ENCODE peak calls at places on chromosomes 2 and 18, in four cellular contexts. R is esophagus squamous epithelium, N is adrenal gland, X is GM12891. J is an unnamed sample.
A peak's percentile ranks its signal among the peaks of the same experiment; 100 is the strongest.

GRCh38 chr2:201419057-201419635 is 32.1 kb downstream of the TRAK2 start:
- DNase-seq in R (no peak), N (no peak), X (no peak), J (no peak)

GRCh38 chr2:216006164-216006663 is 7.1 kb downstream of the MREG start:
- DNase-seq in R (no peak), N (peak; percentile 80), X (no peak), J (peak; percentile 71)

GRCh38 chr2:154425999-154426398 is 272.5 kb upstream of the KCNJ3 start:
- DNase-seq in R (no peak), N (no peak), X (no peak), J (no peak)

GRCh38 chr2:203811491-203812221 is 55.9 kb upstream of the CTLA4 start:
- DNase-seq in R (peak; percentile 11), N (peak; percentile 86), X (no peak), J (peak; percentile 67)

GRCh38 chr2:17879913-17880274 is 1.4 kb downstream of the KCNS3 start:
- DNase-seq in R (no peak), N (no peak), X (no peak), J (no peak)

GRCh38 chr18:60259052-60259681 is 113.4 kb downstream of the MC4R start:
- DNase-seq in R (no peak), N (no peak), X (no peak), J (no peak)

GRCh38 chr18:72174972-72175649 is 369.0 kb downstream of the CBLN2 start:
- DNase-seq in R (no peak), N (no peak), X (no peak), J (no peak)

GRCh38 chr2:75162897-75163296 is 36.4 kb downstream of the TACR1 start:
- DNase-seq in R (no peak), N (peak; percentile 37), X (no peak), J (no peak)

GRCh38 chr2:53610260-53610659 is 157.3 kb upstream of the CHAC2 start:
- DNase-seq in R (no peak), N (no peak), X (no peak), J (no peak)

GRCh38 chr2:3491306-3491705 is 28.0 kb downstream of the ADI1 start:
- DNase-seq in R (no peak), N (no peak), X (no peak), J (no peak)

GRCh38 chr18:79756143-79756500 is 41.6 kb upstream of the KCNG2 start:
- DNase-seq in R (no peak), N (no peak), X (no peak), J (no peak)

GRCh38 chr2:203682688-203683130 is 23.7 kb upstream of the CD28 start:
- DNase-seq in R (no peak), N (peak; percentile 25), X (no peak), J (no peak)

GRCh38 chr2:70144443-70145167 is 46.2 kb downstream of the C2orf42 start:
- DNase-seq in R (no peak), N (no peak), X (no peak), J (no peak)

GRCh38 chr2:70143314-70144150 is 47.3 kb downstream of the C2orf42 start:
- DNase-seq in R (no peak), N (peak; percentile 78), X (no peak), J (peak; percentile 74)

GRCh38 chr2:70140978-70141753 is 49.7 kb downstream of the C2orf42 start:
- DNase-seq in R (peak; percentile 56), N (peak; percentile 73), X (peak; percentile 57), J (no peak)

GRCh38 chr2:70141754-70142589 is 48.8 kb downstream of the C2orf42 start:
- DNase-seq in R (peak; percentile 100), N (peak; percentile 77), X (no peak), J (peak; percentile 23)

GRCh38 chr2:70142590-70143313 is 48.1 kb downstream of the C2orf42 start:
- DNase-seq in R (peak; percentile 100), N (peak; percentile 99), X (peak; percentile 87), J (peak; percentile 94)
- TF ChIP-seq POLR2A in R (peak; percentile 52), N (peak; percentile 85), X (no peak), J (peak; percentile 53)

GRCh38 chr2:96739633-96740428 is at the start of gene LMAN2L:
- DNase-seq in R (peak; percentile 91), N (peak; percentile 98), X (peak; percentile 84), J (peak; percentile 92)
- TF ChIP-seq POLR2A in R (no peak), N (no peak), X (peak; percentile 63), J (peak; percentile 66)

DNA sequence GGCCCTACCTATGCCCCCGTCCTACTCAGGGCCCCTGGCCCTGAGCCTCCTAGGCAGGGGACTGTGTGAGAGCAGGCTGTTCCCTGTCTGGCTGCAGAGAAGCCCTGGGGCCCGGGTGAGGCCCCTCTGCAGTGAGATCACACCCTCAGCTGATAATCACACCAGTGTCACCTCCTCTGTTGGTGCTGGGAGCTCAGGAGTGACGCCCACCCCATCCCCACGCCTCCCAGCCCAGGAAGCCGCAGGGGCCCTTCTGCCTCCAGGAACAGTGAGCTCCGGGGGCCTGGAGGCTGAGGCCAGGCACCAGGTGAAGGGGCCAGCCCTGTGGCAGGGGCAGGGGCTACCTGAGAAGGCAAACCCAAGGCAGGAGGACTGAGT is 20.0 kb downstream of the KCNIP3 start:
- DNase-seq in R (no peak), N (no peak), X (no peak), J (peak; percentile 56)
- TF ChIP-seq POLR2A in R (no peak), N (no peak), X (no peak), J (no peak)

GRCh38 chr2:219123356-219124143 is 37.1 kb downstream of the NHEJ1 start:
- DNase-seq in R (no peak), N (no peak), X (no peak), J (no peak)

GRCh38 chr2:219125225-219125885 is 35.3 kb downstream of the NHEJ1 start:
- DNase-seq in R (no peak), N (peak; percentile 94), X (no peak), J (peak; percentile 89)

GRCh38 chr2:219125886-219126270 is 34.7 kb downstream of the NHEJ1 start:
- DNase-seq in R (no peak), N (no peak), X (no peak), J (no peak)

GRCh38 chr2:219126555-219126954 is 34.1 kb downstream of the NHEJ1 start:
- DNase-seq in R (no peak), N (no peak), X (no peak), J (no peak)

GRCh38 chr2:219124379-219125110 is 36.1 kb downstream of the NHEJ1 start:
- DNase-seq in R (no peak), N (peak; percentile 31), X (no peak), J (no peak)
- TF ChIP-seq POLR2A in R (no peak), N (no peak), X (no peak), J (no peak)

DNA sequence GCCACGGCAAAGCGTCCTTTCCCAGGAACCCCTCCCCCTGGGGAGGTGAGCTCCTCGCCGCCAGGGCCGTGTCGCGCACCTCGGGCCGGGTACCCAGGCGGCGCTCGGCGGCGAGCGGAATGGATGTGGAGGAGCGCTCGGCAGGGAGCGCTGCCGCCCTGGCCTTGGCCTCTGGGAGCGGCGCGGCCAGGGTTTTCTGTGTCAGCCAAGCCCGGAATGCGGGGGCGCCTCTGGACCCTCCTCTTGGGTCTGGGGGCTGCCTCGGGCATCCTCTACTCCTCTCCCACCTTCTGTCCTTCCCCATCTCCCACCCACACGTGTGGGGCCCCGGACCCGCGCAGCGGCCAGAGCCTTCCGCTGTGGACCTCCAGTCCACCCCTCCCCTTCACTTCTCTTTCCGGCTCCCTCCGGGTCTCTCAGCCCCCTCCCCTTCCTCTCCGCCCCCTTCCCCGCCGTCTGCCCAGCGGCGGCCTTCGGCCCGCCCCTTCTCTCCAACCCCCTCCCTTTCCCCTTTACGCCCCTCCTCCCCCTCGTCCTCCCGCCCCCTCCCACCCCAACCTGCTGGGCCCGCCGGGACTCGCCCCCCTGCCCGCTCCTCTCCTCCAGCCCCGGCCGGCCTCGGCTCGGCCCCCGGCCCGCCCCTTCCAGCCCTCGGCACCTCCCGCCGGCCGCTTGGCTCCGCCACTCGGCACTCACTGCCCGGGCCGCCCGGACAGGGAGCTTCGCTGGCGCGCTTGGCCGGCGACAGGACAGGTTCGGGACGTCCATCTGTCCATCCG is at the start of gene MERTK:
- DNase-seq in R (no peak), N (peak; percentile 94), X (peak; percentile 72), J (peak; percentile 47)
- TF ChIP-seq POLR2A in R (no peak), N (peak; percentile 94), X (no peak), J (no peak)

DNA sequence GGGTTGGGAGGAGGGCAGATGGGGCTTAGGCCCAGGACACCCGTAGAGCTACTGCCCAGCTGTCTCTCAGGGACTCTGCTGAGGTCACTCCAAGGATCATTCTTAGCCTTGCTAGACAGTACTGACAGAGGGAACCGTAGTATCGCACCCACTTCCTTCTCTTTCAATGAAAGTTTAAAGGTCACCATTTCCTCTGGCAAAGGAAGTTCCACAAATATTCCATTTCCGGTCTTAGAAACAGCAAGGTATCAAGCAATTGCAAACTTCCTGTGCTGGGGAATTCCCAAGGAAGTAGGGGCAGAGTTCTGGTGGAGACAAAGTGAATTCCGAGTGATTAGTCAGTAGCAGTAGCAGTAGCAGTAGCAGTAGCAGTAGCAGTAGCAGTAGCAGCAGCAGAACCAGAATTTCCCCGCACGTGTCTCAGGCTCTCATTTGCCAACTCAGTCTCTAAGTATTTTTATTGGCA is 24.7 kb downstream of the IL1B start:
- DNase-seq in R (no peak), N (no peak), X (no peak), J (peak; percentile 55)
- TF ChIP-seq POLR2A in R (no peak), N (no peak), X (no peak), J (no peak)

DNA sequence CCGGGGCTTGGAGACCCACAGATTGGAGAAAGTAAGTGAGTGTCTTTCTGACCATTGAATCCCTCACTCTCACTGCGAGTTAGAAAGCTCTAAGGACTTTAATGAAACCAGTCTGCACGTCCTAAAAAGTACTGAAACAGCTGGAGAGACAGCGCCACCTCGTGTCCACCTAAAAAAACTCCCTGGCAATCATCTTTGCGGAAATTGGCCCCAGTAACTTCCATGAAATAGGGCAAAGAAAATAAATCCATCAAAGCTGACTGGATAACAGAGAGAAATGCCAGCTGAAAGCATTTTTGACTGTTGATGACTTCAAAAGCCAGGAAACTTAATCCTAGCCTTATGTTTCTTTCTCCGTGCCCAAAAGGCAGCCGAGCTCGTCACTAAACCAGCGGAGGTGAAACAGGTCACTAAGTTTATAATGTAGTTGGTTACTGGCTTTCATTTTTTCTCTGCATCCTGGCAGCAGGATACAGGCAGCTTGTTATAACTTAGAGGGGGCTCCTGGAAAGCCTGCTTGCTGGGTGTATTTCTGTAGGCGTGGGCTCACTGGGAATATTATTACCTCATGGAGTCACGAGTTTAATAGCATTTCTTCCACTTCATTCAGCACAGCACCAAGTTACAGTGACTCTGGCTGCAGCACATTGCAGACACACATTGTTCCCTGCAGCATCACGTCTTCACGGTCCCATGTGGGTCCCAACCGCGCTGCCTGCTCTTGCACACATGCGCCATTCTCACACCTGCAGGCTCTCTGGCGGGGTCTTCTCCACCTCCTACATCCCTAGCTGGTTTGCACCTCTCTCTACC is 266.5 kb downstream of the HRH4 start:
- DNase-seq in R (no peak), N (peak; percentile 50), X (peak; percentile 24), J (peak; percentile 5)
- TF ChIP-seq POLR2A in R (no peak), N (no peak), X (no peak), J (no peak)

GRCh38 chr2:219508444-219508734 is 5.9 kb upstream of the ASIC4 start:
- DNase-seq in R (no peak), N (no peak), X (no peak), J (no peak)
- TF ChIP-seq POLR2A in R (no peak), N (no peak), X (no peak), J (no peak)

GRCh38 chr2:20346565-20347127 is 4.0 kb downstream of the PUM2 start:
- DNase-seq in R (no peak), N (no peak), X (no peak), J (no peak)
- TF ChIP-seq POLR2A in R (no peak), N (no peak), X (no peak), J (no peak)

J was measured in H54.